ENCODE peak calls at places on chromosomes 13 and 19, in six cellular contexts. B, J, P, H, Q and X are unnamed samples.

GRCh38 chr13:76830805-76831204 is 55.4 kb downstream of the KCTD12 start:
- DNase-seq in P (no peak), H (no peak), J (no peak), Q (no peak), B (no peak), X (no peak)

GRCh38 chr19:16834747-16835146 is 5.5 kb downstream of the SIN3B start:
- DNase-seq in B (no peak), P (no peak), Q (peak), J (no peak), H (no peak), X (no peak)

GRCh38 chr13:114109646-114110045 is 22.8 kb downstream of the RASA3 start:
- DNase-seq in Q (peak), B (no peak), J (peak), P (peak), H (peak), X (no peak)

GRCh38 chr19:16363133-16363851 is 38.7 kb downstream of the KLF2 start:
- DNase-seq in B (no peak), H (no peak), Q (no peak), P (no peak), J (peak), X (no peak)

GRCh38 chr19:51136333-51136732 is 5.8 kb upstream of the SIGLEC7 start:
- DNase-seq in H (no peak), B (no peak), Q (no peak), J (no peak), P (no peak), X (no peak)

GRCh38 chr13:92830821-92831220 is 395.8 kb upstream of the GPC6 start:
- DNase-seq in Q (no peak), H (no peak), B (no peak), J (no peak), P (no peak), X (no peak)

GRCh38 chr13:32734511-32734910 is 148.3 kb downstream of the PDS5B start:
- DNase-seq in Q (no peak), H (no peak), J (no peak), B (peak), P (no peak), X (no peak)

GRCh38 chr19:10420444-10421239 is at the start of gene PDE4A:
- DNase-seq in B (peak), J (peak), Q (peak), P (no peak), H (no peak), X (no peak)

GRCh38 chr13:105598551-105598950 is 936.9 kb downstream of the EFNB2 start:
- DNase-seq in B (peak), J (no peak), Q (no peak), P (no peak), H (no peak), X (no peak)

GRCh38 chr13:91358384-91358776 is 10.9 kb downstream of the MIR17HG start:
- DNase-seq in H (no peak), P (no peak), B (no peak), Q (no peak), J (no peak), X (no peak)

GRCh38 chr19:461664-462551 is 1.1 kb upstream of the SHC2 start:
- DNase-seq in P (no peak), B (peak), Q (peak), J (peak), H (peak), X (no peak)